ENCODE peak calls at places on chromosomes 5 and 9, in four cellular contexts. L is sciatic nerve, P is NCI-H1105, E is EL. X is an unnamed sample.

GRCh38 chr5:68875351-68875750 is 218.5 kb upstream of the SLC30A5 start:
- DNase-seq in P (no peak), E (no peak), L (no peak), X (no peak)

GRCh38 chr5:7471710-7472109 is 75.8 kb downstream of the ADCY2 start:
- DNase-seq in P (no peak), L (no peak), E (no peak), X (no peak)

GRCh38 chr5:1494780-1495524 is 28.8 kb downstream of the LPCAT1 start:
- DNase-seq in L (no peak), P (no peak), E (no peak), X (no peak)

GRCh38 chr5:144142030-144142825 is 28.2 kb downstream of the YIPF5 start:
- DNase-seq in E (peak; percentile 58), L (no peak), P (peak; percentile 11), X (no peak)

GRCh38 chr9:105901514-105902109 is 207.3 kb downstream of the TMEM38B start:
- DNase-seq in P (peak; percentile 26), L (no peak), E (peak; percentile 49), X (peak; percentile 17)

GRCh38 chr5:136279314-136279713 is 86.0 kb downstream of the TRPC7 start:
- DNase-seq in P (no peak), E (no peak), L (no peak), X (no peak)

GRCh38 chr5:43702815-43703214 is 99.8 kb downstream of the NNT start:
- DNase-seq in E (peak; percentile 8), L (no peak), P (peak; percentile 18), X (no peak)

GRCh38 chr5:150141544-150142188 is 14.0 kb downstream of the PDGFRB start:
- DNase-seq in P (no peak), E (peak; percentile 96), L (no peak), X (peak; percentile 35)

GRCh38 chr9:72615931-72616330 is 94.5 kb downstream of the TMC1 start:
- DNase-seq in P (no peak), E (no peak), L (no peak), X (no peak)

GRCh38 chr9:115106642-115107041 is 11.3 kb downstream of the TNC start:
- DNase-seq in E (peak; percentile 74), L (no peak), P (no peak), X (no peak)

GRCh38 chr9:133945314-133945975 is 46.7 kb downstream of the VAV2 start:
- DNase-seq in P (no peak), L (no peak), E (no peak), X (peak; percentile 4)

GRCh38 chr5:944992-945685 is 52.5 kb downstream of the TRIP13 start:
- DNase-seq in P (no peak), L (no peak), E (no peak), X (no peak)